ENCODE peak calls at places on chromosomes 1 and 21, in four cellular contexts. N is neural progenitor cell, W is stomach, S is psoas muscle. U is an unnamed sample.

GRCh38 chr1:22350171-22350961 is 101.3 kb upstream of the ZBTB40 start:
- DNase-seq in N (peak), W (no peak), S (no peak), U (no peak)

GRCh38 chr1:76294470-76295194 is 220.1 kb downstream of the ST6GALNAC3 start:
- DNase-seq in N (no peak), W (no peak), S (no peak), U (no peak)

GRCh38 chr1:87686671-87687070 is 358.0 kb downstream of the LMO4 start:
- DNase-seq in N (no peak), W (no peak), S (no peak), U (no peak)

GRCh38 chr1:53043271-53043670 is 18.7 kb upstream of the PODN start:
- DNase-seq in N (no peak), W (no peak), S (no peak), U (no peak)

GRCh38 chr1:203287109-203287893 is 18.0 kb upstream of the BTG2 start:
- DNase-seq in N (no peak), W (peak), S (peak), U (no peak)

GRCh38 chr1:227315500-227316346 is 2.6 kb downstream of the CDC42BPA start:
- DNase-seq in N (peak), W (peak), S (no peak), U (no peak)

GRCh38 chr1:50047916-50048694 is 24.4 kb upstream of the AGBL4 start:
- DNase-seq in N (peak), W (no peak), S (peak), U (peak)

GRCh38 chr1:81702079-81702715 is 98.5 kb upstream of the ADGRL2 start:
- DNase-seq in N (no peak), W (no peak), S (no peak), U (no peak)

GRCh38 chr1:4045397-4046010 is 145.4 kb upstream of the C1orf174 start:
- DNase-seq in N (no peak), W (no peak), S (no peak), U (no peak)

GRCh38 chr1:111880866-111881837 is 108.3 kb downstream of the KCND3 start:
- DNase-seq in N (no peak), W (no peak), S (no peak), U (no peak)

GRCh38 chr1:109912214-109912861 is 1.7 kb downstream of the CSF1 start:
- DNase-seq in N (no peak), W (no peak), S (no peak), U (no peak)

GRCh38 chr1:213669964-213670691 is 317.6 kb upstream of the PROX1 start:
- DNase-seq in N (no peak), W (no peak), S (no peak), U (no peak)

GRCh38 chr1:89821322-89822108 is 683 bp downstream of the LRRC8D start:
- DNase-seq in N (peak), W (peak), S (peak), U (peak)

GRCh38 chr1:167401260-167401873 is 117.0 kb downstream of the CD247 start:
- DNase-seq in N (peak), W (peak), S (no peak), U (no peak)

GRCh38 chr1:163346326-163346870 is 24.6 kb downstream of the NUF2 start:
- DNase-seq in N (no peak), W (no peak), S (no peak), U (no peak)

GRCh38 chr1:11594625-11595024 is 59.6 kb downstream of the FBXO2 start:
- DNase-seq in N (no peak), W (no peak), S (no peak), U (no peak)

GRCh38 chr1:51736702-51737101 is 119.8 kb downstream of the OSBPL9 start:
- DNase-seq in N (no peak), W (no peak), S (no peak), U (no peak)

GRCh38 chr1:36306902-36307456 is 811 bp downstream of the SH3D21 start:
- DNase-seq in N (peak), W (peak), S (peak), U (peak)

GRCh38 chr1:176795929-176796328 is 333.0 kb downstream of the PAPPA2 start:
- DNase-seq in N (no peak), W (no peak), S (no peak), U (no peak)

GRCh38 chr1:95809391-95809790 is 575.4 kb downstream of the RWDD3 start:
- DNase-seq in N (no peak), W (no peak), S (no peak), U (no peak)

GRCh38 chr1:168135982-168136708 is 585 bp downstream of the GPR161 start:
- DNase-seq in N (peak), W (no peak), S (peak), U (no peak)

GRCh38 chr1:37342736-37343135 is 131.6 kb upstream of the ZC3H12A start:
- DNase-seq in N (peak), W (no peak), S (no peak), U (no peak)

GRCh38 chr1:26694597-26695416 is 1.0 kb upstream of the ARID1A start:
- DNase-seq in N (peak), W (no peak), S (no peak), U (no peak)

GRCh38 chr1:208093046-208093445 is 151.1 kb downstream of the PLXNA2 start:
- DNase-seq in N (no peak), W (no peak), S (no peak), U (no peak)

GRCh38 chr1:230310381-230311163 is 115.6 kb downstream of the PGBD5 start:
- DNase-seq in N (peak), W (peak), S (peak), U (no peak)

GRCh38 chr1:34918609-34919561 is 10.6 kb downstream of the DLGAP3 start:
- DNase-seq in N (peak), W (no peak), S (peak), U (peak)

GRCh38 chr1:171210355-171210754 is 25.3 kb downstream of the FMO2 start:
- DNase-seq in N (peak), W (no peak), S (no peak), U (no peak)

GRCh38 chr1:220235462-220235861 is 36.8 kb downstream of the RAB3GAP2 start:
- DNase-seq in N (no peak), W (no peak), S (no peak), U (no peak)

GRCh38 chr1:110636149-110636935 is 30.2 kb upstream of the KCNA2 start:
- DNase-seq in N (no peak), W (no peak), S (no peak), U (no peak)

GRCh38 chr21:38669186-38669585 is 136.5 kb upstream of the ETS2 start:
- DNase-seq in N (peak), W (no peak), S (no peak), U (no peak)

GRCh38 chr1:197615693-197616011 is 159.6 kb downstream of the DENND1B start:
- DNase-seq in N (no peak), W (no peak), S (no peak), U (no peak)

GRCh38 chr1:78619029-78619428 is 1.2 kb upstream of the IFI44L start:
- DNase-seq in N (no peak), W (no peak), S (no peak), U (no peak)

GRCh38 chr1:29050141-29050540 is 73.6 kb downstream of the TMEM200B start:
- DNase-seq in N (no peak), W (no peak), S (no peak), U (no peak)

GRCh38 chr1:67540733-67541125 is 110.5 kb upstream of the SERBP1 start:
- DNase-seq in N (no peak), W (no peak), S (no peak), U (no peak)

GRCh38 chr1:67838180-67838912 is 5.1 kb upstream of the GNG12 start:
- DNase-seq in N (no peak), W (no peak), S (no peak), U (no peak)

GRCh38 chr1:61585714-61586113 is 139.2 kb downstream of the TM2D1 start:
- DNase-seq in N (no peak), W (no peak), S (no peak), U (no peak)

DNA sequence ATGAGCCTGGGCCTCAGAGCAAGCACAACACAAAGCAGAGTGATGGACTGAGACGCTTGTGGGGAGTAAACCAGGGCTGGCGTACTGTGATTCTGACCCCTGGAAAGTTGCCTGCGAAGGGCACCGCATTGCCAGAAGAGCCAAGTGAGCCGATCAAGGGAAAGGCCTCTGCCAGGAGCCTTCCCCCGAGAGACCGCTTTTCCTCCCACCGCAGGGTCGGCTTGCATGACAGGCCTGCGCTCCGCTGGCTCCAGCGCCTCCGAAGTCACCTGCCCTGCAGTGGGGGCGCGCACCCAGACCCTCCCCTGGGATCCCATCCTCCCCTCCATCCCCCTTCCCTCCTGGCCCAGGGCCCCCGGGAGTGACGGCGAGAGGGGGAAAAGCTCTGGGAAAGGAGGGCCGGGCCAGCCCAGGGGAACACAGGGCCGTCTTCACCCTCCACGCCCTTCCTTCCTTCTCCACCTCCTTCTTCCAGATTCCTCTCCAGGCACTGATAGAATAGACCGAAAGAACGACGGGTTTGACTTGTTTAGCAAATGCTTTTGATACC is 165.0 kb downstream of the TRIM33 start:
- DNase-seq in N (peak), W (no peak), S (peak), U (no peak)
- H3K27ac ChIP-seq in N (no peak), W (peak), S (peak), U (peak)

GRCh38 chr1:154747380-154747779 is 122.7 kb downstream of the KCNN3 start:
- DNase-seq in N (no peak), W (no peak), S (no peak), U (no peak)

GRCh38 chr1:154747841-154748766 is 122.0 kb downstream of the KCNN3 start:
- DNase-seq in N (peak), W (no peak), S (no peak), U (peak)

GRCh38 chr1:154750681-154751665 is 119.1 kb downstream of the KCNN3 start:
- DNase-seq in N (no peak), W (no peak), S (no peak), U (no peak)

GRCh38 chr1:154746620-154747299 is 123.3 kb downstream of the KCNN3 start:
- DNase-seq in N (no peak), W (no peak), S (no peak), U (peak)

DNA sequence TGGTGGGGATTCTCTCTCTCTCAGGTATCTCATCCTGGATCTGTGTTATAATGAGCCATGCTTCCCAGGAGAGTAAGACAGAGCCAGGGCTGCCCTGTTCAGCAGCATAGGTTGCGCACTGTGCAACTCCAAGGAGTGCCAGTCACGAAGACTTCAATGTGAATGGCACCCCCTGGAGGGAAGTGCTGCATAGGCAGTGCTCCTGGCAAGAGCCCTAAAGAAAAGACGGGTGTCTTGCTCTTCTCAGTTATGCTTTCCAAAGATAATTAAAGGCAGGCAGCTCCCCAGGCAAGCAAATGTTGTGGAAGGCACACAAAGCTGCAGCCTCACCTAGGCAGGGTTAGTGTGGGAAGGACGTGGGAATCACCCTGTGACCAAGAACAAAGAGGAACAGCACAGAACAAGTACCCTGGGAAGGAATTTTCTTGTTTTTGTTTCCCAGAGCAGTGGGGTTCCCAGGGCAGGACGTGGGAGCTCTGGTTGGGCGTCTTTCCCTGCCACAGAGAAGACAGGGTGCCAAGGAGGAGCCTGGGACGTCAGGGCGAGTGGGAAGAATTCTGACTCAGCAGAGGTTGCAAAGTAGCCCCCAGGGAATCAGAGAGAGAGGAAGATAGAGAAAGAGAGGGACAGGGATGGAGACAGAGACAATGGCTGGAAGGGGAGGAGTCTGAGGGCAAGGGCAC is 120.9 kb downstream of the KCNN3 start:
- DNase-seq in N (no peak), W (no peak), S (no peak), U (no peak)
- TF ChIP-seq CTCF in N (peak), W (no peak), S (no peak), U (no peak)

GRCh38 chr1:211261229-211261628 is 2.1 kb downstream of the RCOR3 start:
- DNase-seq in N (no peak), W (no peak), S (no peak), U (no peak)
- H3K27ac ChIP-seq in N (peak), W (peak), S (peak), U (peak)

GRCh38 chr1:234958066-234958701 is 170.5 kb downstream of the TOMM20 start:
- DNase-seq in N (no peak), W (no peak), S (no peak), U (peak)

GRCh38 chr1:234960722-234961467 is 167.7 kb downstream of the TOMM20 start:
- DNase-seq in N (no peak), W (peak), S (no peak), U (peak)

GRCh38 chr1:234956821-234957329 is 171.8 kb downstream of the TOMM20 start:
- DNase-seq in N (peak), W (no peak), S (no peak), U (no peak)

GRCh38 chr1:234957330-234958065 is 171.1 kb downstream of the TOMM20 start:
- DNase-seq in N (peak), W (peak), S (no peak), U (peak)

DNA sequence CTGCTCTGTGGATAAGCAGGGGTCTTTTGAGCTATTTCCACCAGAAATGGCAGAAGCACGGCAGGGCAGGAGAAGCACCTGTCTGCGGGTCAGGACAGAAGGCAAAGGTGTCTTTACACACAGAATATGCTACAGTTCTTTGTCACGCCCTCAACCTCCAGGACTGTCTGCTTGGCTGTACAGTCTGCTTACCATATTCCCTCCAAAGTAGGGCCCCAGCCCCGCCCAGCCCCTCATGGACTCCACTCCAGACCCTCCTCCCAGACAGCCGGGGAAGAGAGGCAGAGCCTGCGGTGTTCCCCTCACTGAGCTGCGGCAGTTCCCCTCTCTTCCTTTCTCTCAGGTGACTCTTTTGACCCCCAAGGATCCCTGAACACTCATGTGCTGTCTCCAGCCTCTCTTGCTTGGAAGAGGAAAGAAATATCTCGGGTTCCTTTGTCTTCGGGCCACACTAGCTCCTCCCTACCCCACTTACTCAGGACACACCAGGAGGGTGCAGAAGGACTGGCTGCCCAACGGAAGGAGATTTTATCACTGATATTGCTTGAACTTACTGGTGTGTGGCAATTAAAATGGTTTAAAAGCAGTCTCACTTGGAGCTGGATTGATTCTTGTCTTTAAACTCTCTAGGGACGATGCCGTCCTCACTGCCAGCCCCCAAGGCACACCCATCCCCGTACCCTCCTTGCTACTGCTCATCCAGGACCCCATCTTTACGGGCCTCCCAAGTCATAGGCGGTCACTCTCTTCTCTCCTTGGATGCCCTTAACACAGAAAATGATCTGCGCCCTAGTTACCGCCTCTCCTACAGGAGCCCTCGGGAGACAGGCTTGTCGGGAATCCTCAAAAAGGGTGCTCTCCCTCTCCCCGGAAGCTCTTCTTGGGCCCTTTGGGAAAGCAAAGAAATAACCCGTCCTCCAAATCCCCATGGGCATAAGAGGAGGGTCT is 169.7 kb downstream of the TOMM20 start:
- DNase-seq in N (no peak), W (no peak), S (no peak), U (peak)
- TF ChIP-seq CTCF in N (no peak), W (no peak), S (no peak), U (no peak)

GRCh38 chr1:205986848-205987247 is 16.3 kb downstream of the RAB7B start:
- DNase-seq in N (no peak), W (no peak), S (no peak), U (no peak)

GRCh38 chr1:205986291-205986690 is 16.9 kb downstream of the RAB7B start:
- DNase-seq in N (no peak), W (no peak), S (no peak), U (no peak)

GRCh38 chr1:205988585-205988995 is 14.6 kb downstream of the RAB7B start:
- DNase-seq in N (no peak), W (no peak), S (no peak), U (no peak)

GRCh38 chr1:205983925-205984725 is 19.1 kb downstream of the RAB7B start:
- DNase-seq in N (peak), W (peak), S (peak), U (no peak)

GRCh38 chr1:205985330-205986005 is 17.7 kb downstream of the RAB7B start:
- DNase-seq in N (no peak), W (no peak), S (no peak), U (no peak)
- H3K27ac ChIP-seq in N (no peak), W (no peak), S (no peak), U (no peak)

GRCh38 chr1:196372896-196373536 is 235.2 kb downstream of the KCNT2 start:
- DNase-seq in N (peak), W (no peak), S (no peak), U (no peak)
- TF ChIP-seq CTCF in N (peak), W (no peak), S (peak), U (peak)

GRCh38 chr21:45698493-45698947 is 55.0 kb downstream of the PCBP3 start:
- DNase-seq in N (no peak), W (no peak), S (no peak), U (no peak)
- H3K27ac ChIP-seq in N (no peak), W (no peak), S (no peak), U (no peak)

DNA sequence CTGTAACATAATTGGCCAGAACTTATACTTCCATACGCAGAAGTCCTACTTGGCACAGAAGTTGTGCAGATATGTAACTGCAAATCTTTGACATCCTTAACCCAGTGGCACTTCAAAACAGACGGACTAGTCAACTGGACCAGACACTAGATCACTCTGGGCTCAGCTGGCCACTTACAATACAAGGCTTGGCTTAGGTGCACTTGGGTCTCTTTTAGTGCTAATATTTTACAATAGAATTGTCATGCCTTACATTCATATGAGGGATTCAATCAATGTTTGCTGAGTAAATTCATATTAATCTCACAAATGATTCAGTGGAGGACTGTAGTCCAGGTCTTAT is 20.1 kb downstream of the XKR8 start:
- DNase-seq in N (no peak), W (no peak), S (no peak), U (no peak)
- TF ChIP-seq CTCF in N (no peak), W (no peak), S (no peak), U (peak)